ENCODE peak calls at places on chromosome 7, in nine cellular contexts. R, C, A, P, O, E, W, G and I are unnamed samples.

GRCh38 chr7:69664433-69664832 is 66.2 kb downstream of the AUTS2 start:
- DNase-seq in R (no peak), C (no peak), A (no peak), P (no peak), O (no peak), E (no peak), W (no peak), G (no peak), I (no peak)

GRCh38 chr7:90917536-90917935 is 321.4 kb downstream of the CDK14 start:
- DNase-seq in R (no peak), C (no peak), A (no peak), P (no peak), O (no peak), E (no peak), W (no peak), G (no peak), I (no peak)

GRCh38 chr7:143987513-143987912 is 12.6 kb upstream of the OR6B1 start:
- DNase-seq in R (no peak), C (no peak), A (no peak), P (no peak), O (no peak), E (no peak), W (no peak), G (no peak), I (no peak)

GRCh38 chr7:39554583-39555140 is 11.5 kb upstream of the YAE1 start:
- DNase-seq in R (no peak), C (no peak), A (no peak), P (no peak), O (no peak), E (no peak), W (no peak), G (no peak), I (no peak)

GRCh38 chr7:44182827-44183226 is 6.4 kb downstream of the GCK start:
- DNase-seq in R (no peak), C (no peak), A (no peak), P (no peak), O (no peak), E (no peak), W (no peak), G (no peak), I (no peak)

GRCh38 chr7:56537952-56538351 is 421.7 kb upstream of the NUPR2 start:
- DNase-seq in R (peak), C (no peak), A (no peak), P (no peak), O (no peak), E (no peak), W (no peak), G (no peak), I (no peak)

GRCh38 chr7:40782836-40783235 is 648.0 kb downstream of the SUGCT start:
- DNase-seq in R (no peak), C (no peak), A (no peak), P (no peak), O (no peak), E (no peak), W (no peak), G (no peak), I (no peak)

GRCh38 chr7:42736931-42737330 is 174.9 kb downstream of the C7orf25 start:
- DNase-seq in R (peak), C (no peak), A (no peak), P (no peak), O (no peak), E (no peak), W (no peak), G (no peak), I (no peak)

GRCh38 chr7:133770863-133771492 is 356.2 kb upstream of the LRGUK start:
- DNase-seq in R (no peak), C (no peak), A (no peak), P (no peak), O (no peak), E (no peak), W (no peak), G (no peak), I (peak)

GRCh38 chr7:133775201-133775600 is 351.9 kb upstream of the LRGUK start:
- DNase-seq in R (no peak), C (no peak), A (no peak), P (no peak), O (no peak), E (no peak), W (no peak), G (no peak), I (no peak)

GRCh38 chr7:133773601-133774000 is 353.5 kb upstream of the LRGUK start:
- DNase-seq in R (peak), C (no peak), A (no peak), P (no peak), O (no peak), E (no peak), W (no peak), G (no peak), I (no peak)

GRCh38 chr7:133777701-133778100 is 349.4 kb upstream of the LRGUK start:
- DNase-seq in R (no peak), C (no peak), A (no peak), P (no peak), O (no peak), E (no peak), W (no peak), G (no peak), I (no peak)

GRCh38 chr7:133771778-133772421 is 355.2 kb upstream of the LRGUK start:
- DNase-seq in R (no peak), C (no peak), A (no peak), P (no peak), O (no peak), E (no peak), W (no peak), G (no peak), I (no peak)
- H3K27ac ChIP-seq in R (no peak), C (peak), A (no peak), P (no peak), O (peak), E (no peak), W (no peak), G (no peak), I (no peak)

DNA sequence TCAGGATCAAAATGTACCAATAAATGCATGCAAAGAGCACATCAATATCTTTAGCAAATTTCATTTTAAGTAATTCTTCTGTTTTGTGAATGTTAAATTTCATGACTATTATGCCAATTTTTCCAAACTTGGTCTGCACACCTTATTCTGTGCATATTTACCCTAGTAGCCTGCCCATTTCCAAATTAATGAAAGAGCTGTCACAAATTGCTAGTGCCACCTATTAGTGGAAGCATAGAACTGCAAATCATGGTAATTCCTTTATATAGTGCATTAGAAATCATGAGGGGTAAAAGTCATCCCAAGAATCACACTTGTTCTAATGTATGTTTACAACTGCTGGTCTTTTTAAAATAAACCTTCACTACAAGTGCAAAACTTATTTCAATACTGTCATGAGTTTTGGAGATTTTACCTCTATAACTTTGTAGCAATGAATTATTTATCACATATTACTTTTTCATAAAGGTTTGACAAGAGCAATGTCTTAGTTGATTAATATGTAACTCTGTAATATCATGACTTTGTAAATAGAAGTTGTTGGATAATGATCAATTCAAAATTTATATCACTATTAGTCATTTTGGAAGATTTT is 5.7 kb downstream of the SEMA3A start:
- DNase-seq in R (no peak), C (no peak), A (no peak), P (no peak), O (no peak), E (no peak), W (no peak), G (no peak), I (no peak)
- TF ChIP-seq CTCF in R (peak), C (peak), A (no peak), P (no peak), O (no peak), E (peak), W (peak), G (no peak), I (peak)

GRCh38 chr7:18497082-18497481 is 1.5 kb downstream of the HDAC9 start:
- DNase-seq in R (no peak), C (no peak), A (no peak), P (no peak), O (no peak), E (peak), W (no peak), G (no peak), I (no peak)

GRCh38 chr7:18499407-18500197 is 4.1 kb downstream of the HDAC9 start:
- DNase-seq in R (no peak), C (no peak), A (no peak), P (no peak), O (peak), E (peak), W (no peak), G (no peak), I (no peak)

GRCh38 chr7:18496336-18496700 is 769 bp downstream of the HDAC9 start:
- DNase-seq in R (no peak), C (no peak), A (no peak), P (no peak), O (no peak), E (no peak), W (no peak), G (no peak), I (no peak)

GRCh38 chr7:18498327-18498726 is 2.8 kb downstream of the HDAC9 start:
- DNase-seq in R (no peak), C (no peak), A (no peak), P (no peak), O (no peak), E (no peak), W (no peak), G (no peak), I (no peak)

GRCh38 chr7:18497800-18498199 is 2.3 kb downstream of the HDAC9 start:
- DNase-seq in R (no peak), C (no peak), A (no peak), P (no peak), O (no peak), E (peak), W (no peak), G (no peak), I (no peak)
- H3K27ac ChIP-seq in R (no peak), C (no peak), A (no peak), P (no peak), O (no peak), E (no peak), W (no peak), G (peak), I (no peak)

GRCh38 chr7:130207033-130207432 is 627 bp upstream of the SSMEM1 start:
- DNase-seq in R (no peak), C (no peak), A (no peak), P (no peak), O (no peak), E (no peak), W (no peak), G (no peak), I (no peak)

GRCh38 chr7:130196476-130196875 is 8.7 kb downstream of the TMEM209 start:
- DNase-seq in R (no peak), C (no peak), A (no peak), P (no peak), O (no peak), E (no peak), W (no peak), G (no peak), I (no peak)

GRCh38 chr7:130205084-130205947 is at the start of gene TMEM209:
- DNase-seq in R (peak), C (peak), A (peak), P (peak), O (peak), E (peak), W (peak), G (peak), I (peak)

GRCh38 chr7:130197094-130197493 is 8.1 kb downstream of the TMEM209 start:
- DNase-seq in R (no peak), C (no peak), A (no peak), P (no peak), O (no peak), E (no peak), W (no peak), G (no peak), I (no peak)

GRCh38 chr7:130201796-130202195 is 3.4 kb downstream of the TMEM209 start:
- DNase-seq in R (no peak), C (no peak), A (peak), P (no peak), O (no peak), E (no peak), W (no peak), G (no peak), I (no peak)
- TF ChIP-seq CTCF in R (no peak), C (no peak), A (no peak), P (no peak), O (no peak), E (no peak), W (no peak), G (no peak), I (no peak)

GRCh38 chr7:96316949-96317348 is 4.9 kb downstream of the SLC25A13 start:
- DNase-seq in R (no peak), C (no peak), A (no peak), P (no peak), O (no peak), E (peak), W (no peak), G (no peak), I (no peak)

GRCh38 chr7:96313940-96314339 is 8.0 kb downstream of the SLC25A13 start:
- DNase-seq in R (no peak), C (no peak), A (no peak), P (no peak), O (no peak), E (no peak), W (no peak), G (no peak), I (no peak)

GRCh38 chr7:96315109-96315480 is 6.8 kb downstream of the SLC25A13 start:
- DNase-seq in R (no peak), C (no peak), A (no peak), P (no peak), O (no peak), E (no peak), W (no peak), G (no peak), I (no peak)

GRCh38 chr7:96312502-96312901 is 9.4 kb downstream of the SLC25A13 start:
- DNase-seq in R (no peak), C (no peak), A (no peak), P (no peak), O (no peak), E (no peak), W (no peak), G (no peak), I (no peak)

GRCh38 chr7:96314402-96315108 is 7.3 kb downstream of the SLC25A13 start:
- DNase-seq in R (no peak), C (no peak), A (no peak), P (no peak), O (no peak), E (peak), W (no peak), G (no peak), I (no peak)
- H3K27ac ChIP-seq in R (no peak), C (no peak), A (no peak), P (no peak), O (no peak), E (no peak), W (no peak), G (no peak), I (no peak)

GRCh38 chr7:111730476-111731300 is 168.4 kb upstream of the IMMP2L start:
- DNase-seq in R (peak), C (no peak), A (no peak), P (no peak), O (no peak), E (no peak), W (no peak), G (no peak), I (no peak)
- TF ChIP-seq CTCF in R (peak), C (no peak), A (peak), P (no peak), O (peak), E (peak), W (no peak), G (no peak), I (peak)

GRCh38 chr7:135427166-135427565 is 82.7 kb downstream of the CNOT4 start:
- DNase-seq in R (no peak), C (no peak), A (no peak), P (no peak), O (no peak), E (no peak), W (no peak), G (no peak), I (no peak)
- H3K27ac ChIP-seq in R (no peak), C (no peak), A (no peak), P (no peak), O (no peak), E (no peak), W (no peak), G (no peak), I (no peak)

GRCh38 chr7:140635821-140636220 is 4.8 kb downstream of the DENND2A start:
- DNase-seq in R (no peak), C (no peak), A (no peak), P (no peak), O (no peak), E (no peak), W (no peak), G (no peak), I (no peak)

GRCh38 chr7:140640060-140640611 is 477 bp downstream of the DENND2A start:
- DNase-seq in R (peak), C (no peak), A (no peak), P (no peak), O (peak), E (no peak), W (peak), G (peak), I (no peak)

GRCh38 chr7:140640727-140641531 is at the start of gene DENND2A:
- DNase-seq in R (peak), C (no peak), A (peak), P (no peak), O (peak), E (peak), W (peak), G (peak), I (peak)

GRCh38 chr7:140639366-140640053 is 1.1 kb downstream of the DENND2A start:
- DNase-seq in R (peak), C (no peak), A (no peak), P (no peak), O (no peak), E (no peak), W (no peak), G (peak), I (peak)

DNA sequence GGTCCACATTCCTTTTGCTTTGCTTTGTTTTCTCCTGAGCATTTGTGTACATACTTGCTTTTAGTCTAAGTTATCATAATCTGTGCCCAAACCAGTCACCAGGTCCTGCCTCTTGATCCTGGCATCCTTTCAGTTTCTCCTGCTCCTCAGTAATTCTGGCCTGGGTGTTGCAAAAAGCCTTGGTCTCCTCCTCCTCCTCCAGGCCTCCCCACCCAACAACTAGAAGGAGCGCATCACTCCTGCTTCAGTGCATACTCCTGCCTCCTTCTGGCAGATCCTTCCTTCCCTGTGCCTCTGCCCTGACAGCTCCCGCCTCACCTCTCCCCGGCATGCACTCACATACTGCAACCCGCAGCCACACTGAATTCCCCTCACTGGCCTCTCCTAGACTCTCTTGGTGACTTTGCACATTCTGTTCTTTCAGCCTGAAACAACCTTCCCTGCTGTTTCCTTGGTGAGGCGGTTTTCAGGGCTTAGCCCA is 2.3 kb downstream of the DENND2A start:
- DNase-seq in R (peak), C (no peak), A (no peak), P (no peak), O (no peak), E (peak), W (no peak), G (peak), I (peak)
- TF ChIP-seq CTCF in R (no peak), C (no peak), A (no peak), P (no peak), O (no peak), E (no peak), W (no peak), G (no peak), I (peak)

GRCh38 chr7:2757361-2757903 is 69.4 kb downstream of the AMZ1 start:
- DNase-seq in R (no peak), C (no peak), A (no peak), P (no peak), O (peak), E (peak), W (no peak), G (peak), I (no peak)

GRCh38 chr7:2753148-2753547 is 65.1 kb downstream of the AMZ1 start:
- DNase-seq in R (no peak), C (no peak), A (no peak), P (no peak), O (no peak), E (no peak), W (no peak), G (no peak), I (no peak)

GRCh38 chr7:2754912-2755311 is 66.9 kb downstream of the AMZ1 start:
- DNase-seq in R (no peak), C (no peak), A (no peak), P (no peak), O (no peak), E (no peak), W (no peak), G (no peak), I (no peak)

GRCh38 chr7:2751086-2751485 is 63.1 kb downstream of the AMZ1 start:
- DNase-seq in R (no peak), C (no peak), A (no peak), P (no peak), O (no peak), E (no peak), W (no peak), G (no peak), I (no peak)

DNA sequence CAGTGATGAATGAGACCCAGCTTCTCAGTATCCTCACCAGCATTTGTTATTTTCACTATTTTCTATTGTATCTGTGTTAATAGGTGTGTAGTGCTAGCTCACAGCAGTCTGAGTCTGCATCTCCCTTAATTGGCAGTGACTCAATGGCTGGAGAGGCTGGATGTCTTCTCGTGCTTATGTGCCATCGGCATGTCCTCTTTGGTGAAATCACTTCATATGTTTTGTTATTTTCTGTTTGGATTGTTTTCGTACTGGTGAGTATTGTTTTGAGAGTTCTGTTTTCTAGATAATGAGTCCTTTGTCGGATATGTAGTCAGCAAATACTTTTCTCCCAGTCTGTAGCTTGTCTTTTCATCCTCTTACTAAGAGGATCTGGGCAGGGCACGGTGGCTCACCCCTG is 66.1 kb downstream of the AMZ1 start:
- DNase-seq in R (no peak), C (no peak), A (no peak), P (no peak), O (no peak), E (no peak), W (no peak), G (no peak), I (no peak)
- H3K27ac ChIP-seq in R (no peak), C (no peak), A (no peak), P (no peak), O (no peak), E (no peak), W (no peak), G (no peak), I (no peak)